ENCODE peak calls at places on chromosome 3, in four cellular contexts. X is left ventricle myocardium superior, I is ACHN, B is GM10248. Y is an unnamed sample.

GRCh38 chr3:21449738-21450137 is 301.3 kb downstream of the ZNF385D start:
- DNase-seq in I (no peak), B (no peak), X (peak), Y (no peak)

GRCh38 chr3:183959214-183959613 is 58.5 kb downstream of the ABCC5 start:
- DNase-seq in I (no peak), B (no peak), X (no peak), Y (no peak)

GRCh38 chr3:9316881-9317341 is 45.9 kb upstream of the THUMPD3 start:
- DNase-seq in X (peak), B (no peak), I (peak), Y (no peak)

GRCh38 chr3:46694520-46694919 is 1.0 kb upstream of the ALS2CL start:
- DNase-seq in X (no peak), I (no peak), B (no peak), Y (no peak)

GRCh38 chr3:125144653-125145314 is 67.8 kb downstream of the SLC12A8 start:
- DNase-seq in I (no peak), X (no peak), B (no peak), Y (no peak)

GRCh38 chr3:32584660-32585059 is 14.0 kb upstream of the DYNC1LI1 start:
- DNase-seq in B (no peak), I (no peak), X (peak), Y (no peak)

GRCh38 chr3:141100531-141101320 is 49.6 kb downstream of the SPSB4 start:
- DNase-seq in X (no peak), I (no peak), B (no peak), Y (no peak)

GRCh38 chr3:21271606-21272016 is 479.4 kb downstream of the ZNF385D start:
- DNase-seq in I (no peak), B (no peak), X (no peak), Y (no peak)

GRCh38 chr3:155847993-155848392 is 6.2 kb downstream of the SLC33A1 start:
- DNase-seq in X (no peak), B (no peak), I (no peak), Y (no peak)

GRCh38 chr3:119703900-119704531 is 1.2 kb downstream of the CFAP91 start:
- DNase-seq in I (no peak), B (no peak), X (no peak), Y (no peak)

GRCh38 chr3:84967767-84968581 is 9.2 kb downstream of the CADM2 start:
- DNase-seq in B (no peak), I (no peak), X (no peak), Y (no peak)

GRCh38 chr3:39361252-39361927 is 21.8 kb upstream of the SLC25A38 start:
- DNase-seq in I (no peak), X (no peak), B (no peak), Y (no peak)

GRCh38 chr3:30439451-30440053 is 166.8 kb upstream of the TGFBR2 start:
- DNase-seq in X (no peak), I (no peak), B (no peak), Y (no peak)

GRCh38 chr3:130968231-130968630 is 58.4 kb downstream of the ASTE1 start:
- DNase-seq in B (no peak), I (no peak), X (no peak), Y (no peak)

GRCh38 chr3:177597325-177598109 is 400.2 kb upstream of the TBL1XR1 start:
- DNase-seq in I (no peak), X (no peak), B (peak), Y (peak)

GRCh38 chr3:157257101-157257500 is 97.2 kb upstream of the CCNL1 start:
- DNase-seq in B (no peak), I (no peak), X (no peak), Y (no peak)

GRCh38 chr3:89380006-89380405 is 272.6 kb downstream of the EPHA3 start:
- DNase-seq in I (no peak), B (no peak), X (no peak), Y (no peak)

GRCh38 chr3:133644768-133645167 is 17.0 kb downstream of the TOPBP1 start:
- DNase-seq in X (no peak), B (no peak), I (peak), Y (no peak)

GRCh38 chr3:112395166-112395894 is 62.4 kb downstream of the CD200 start:
- DNase-seq in B (no peak), I (no peak), X (no peak), Y (no peak)

GRCh38 chr3:12729313-12729676 is 29.8 kb downstream of the TMEM40 start:
- DNase-seq in X (peak), B (no peak), I (no peak), Y (no peak)

GRCh38 chr3:33064929-33065328 is 32.0 kb downstream of the GLB1 start:
- DNase-seq in X (no peak), I (no peak), B (no peak), Y (no peak)

GRCh38 chr3:89113887-89114840 is 6.7 kb downstream of the EPHA3 start:
- DNase-seq in X (peak), I (peak), B (peak), Y (no peak)

GRCh38 chr3:14413381-14414071 is 11.1 kb downstream of the SLC6A6 start:
- DNase-seq in I (no peak), B (no peak), X (no peak), Y (no peak)

GRCh38 chr3:80771085-80771484 is 990.4 kb downstream of the GBE1 start:
- DNase-seq in B (no peak), X (no peak), I (no peak), Y (no peak)

GRCh38 chr3:17755836-17756235 is 13.4 kb upstream of the TBC1D5 start:
- DNase-seq in X (no peak), I (no peak), B (no peak), Y (no peak)

GRCh38 chr3:98657429-98657828 is 64.0 kb upstream of the CPOX start:
- DNase-seq in I (peak), X (peak), B (peak), Y (peak)

GRCh38 chr3:158920375-158920774 is 118.5 kb downstream of the MFSD1 start:
- DNase-seq in X (no peak), B (no peak), I (no peak), Y (no peak)

GRCh38 chr3:123119388-123119787 is 52.6 kb downstream of the PDIA5 start:
- DNase-seq in I (no peak), X (no peak), B (no peak), Y (no peak)

GRCh38 chr3:17905996-17906395 is 163.6 kb upstream of the TBC1D5 start:
- DNase-seq in X (no peak), B (no peak), I (no peak), Y (no peak)

Y was measured in GM19239.